ENCODE peak calls at places on chromosome 12, in eight cellular contexts. X is cardiac muscle cell; T is astrocyte of the spinal cord; K is NCI-H69; B is germinal center; W is Kasumi-1; E is stimulated activated CD4-positive, alpha-beta T cell treated with anti-CD3 and anti-CD28 coated beads, Interleukin-2, amount 100 ng/mL, for 48 hours; R is colonic mucosa. F is an unnamed sample.

GRCh38 chr12:108826115-108826806 is 31.1 kb downstream of the SSH1 start:
- DNase-seq in W (no peak), T (peak), X (peak), B (peak), K (peak), E (no peak), R (peak), F (peak)

GRCh38 chr12:105162174-105162573 is 54.6 kb downstream of the WASHC4 start:
- DNase-seq in B (no peak), R (no peak), T (no peak), W (no peak), X (no peak), K (no peak), E (no peak), F (no peak)

GRCh38 chr12:124030008-124030407 is 57.0 kb downstream of the ZNF664 start:
- DNase-seq in T (no peak), B (no peak), W (no peak), X (peak), E (no peak), R (no peak), K (no peak), F (no peak)

GRCh38 chr12:57549909-57550627 is at the start of gene KIF5A:
- DNase-seq in E (peak), B (peak), K (peak), X (no peak), W (no peak), R (no peak), T (no peak), F (peak)

GRCh38 chr12:111311011-111311410 is 57.9 kb downstream of the PHETA1 start:
- DNase-seq in W (no peak), R (no peak), K (no peak), E (no peak), T (no peak), X (no peak), B (no peak), F (no peak)

GRCh38 chr12:66589095-66589494 is 89.8 kb downstream of the GRIP1 start:
- DNase-seq in B (no peak), E (no peak), W (no peak), R (no peak), T (no peak), X (no peak), K (no peak), F (no peak)

GRCh38 chr12:75974323-75975273 is 57.0 kb downstream of the PHLDA1 start:
- DNase-seq in W (peak), K (no peak), X (no peak), E (no peak), R (no peak), T (no peak), B (no peak), F (no peak)

GRCh38 chr12:53990311-53991076 is 5.5 kb downstream of the HOXC10 start:
- DNase-seq in B (no peak), T (no peak), R (no peak), X (no peak), W (no peak), E (no peak), K (peak), F (peak)

GRCh38 chr12:132309162-132310086 is 20.0 kb downstream of the GALNT9 start:
- DNase-seq in B (no peak), R (no peak), K (no peak), W (no peak), E (no peak), X (no peak), T (no peak), F (peak)

GRCh38 chr12:19575307-19576243 is 136.3 kb downstream of the AEBP2 start:
- DNase-seq in B (no peak), X (peak), E (no peak), R (peak), K (peak), T (peak), W (no peak), F (peak)

GRCh38 chr12:67638694-67639093 is 9.9 kb upstream of the DYRK2 start:
- DNase-seq in K (no peak), E (no peak), W (no peak), T (no peak), B (no peak), R (no peak), X (no peak), F (no peak)

GRCh38 chr12:127311695-127312364 is 955.1 kb upstream of the TMEM132C start:
- DNase-seq in W (no peak), K (no peak), E (no peak), X (no peak), T (no peak), B (no peak), R (no peak), F (no peak)

GRCh38 chr12:121582583-121583333 is 1.9 kb upstream of the KDM2B start:
- DNase-seq in W (no peak), R (no peak), X (peak), K (no peak), E (no peak), B (no peak), T (no peak), F (peak)

GRCh38 chr12:75825686-75826085 is 205.9 kb downstream of the PHLDA1 start:
- DNase-seq in B (no peak), E (no peak), K (no peak), W (no peak), R (no peak), X (peak), T (peak), F (no peak)

GRCh38 chr12:1319215-1319614 is 275.2 kb downstream of the FBXL14 start:
- DNase-seq in T (no peak), E (no peak), R (no peak), W (no peak), B (no peak), K (no peak), X (peak), F (no peak)

GRCh38 chr12:117408161-117408791 is 46.9 kb upstream of the NOS1 start:
- DNase-seq in T (peak), R (peak), W (no peak), E (no peak), X (peak), K (peak), B (no peak), F (peak)

GRCh38 chr12:116919247-116919671 is 8.5 kb downstream of the FBXW8 start:
- DNase-seq in T (no peak), X (no peak), K (peak), W (peak), E (no peak), B (peak), R (peak), F (no peak)

GRCh38 chr12:18358930-18359329 is 97.6 kb downstream of the PIK3C2G start:
- DNase-seq in X (no peak), K (no peak), T (no peak), B (no peak), W (no peak), E (no peak), R (no peak), F (no peak)

GRCh38 chr12:5965950-5966383 is 20.9 kb upstream of the ANO2 start:
- DNase-seq in W (peak), E (peak), R (peak), K (peak), B (peak), T (peak), X (peak), F (peak)

GRCh38 chr12:131909596-131910219 is 15.3 kb downstream of the ULK1 start:
- DNase-seq in X (no peak), W (no peak), B (no peak), K (no peak), T (no peak), E (no peak), R (no peak), F (no peak)

GRCh38 chr12:125185740-125186470 is 120.7 kb downstream of the AACS start:
- DNase-seq in W (peak), E (peak), T (peak), R (peak), B (peak), K (peak), X (peak), F (peak)

GRCh38 chr12:122310636-122311035 is 44.3 kb upstream of the VPS33A start:
- DNase-seq in X (no peak), B (no peak), W (no peak), K (no peak), R (no peak), T (no peak), E (no peak), F (no peak)

GRCh38 chr12:50806176-50806575 is 36.5 kb upstream of the TMPRSS12 start:
- DNase-seq in W (no peak), X (no peak), K (peak), B (no peak), R (no peak), T (no peak), E (no peak), F (no peak)

GRCh38 chr12:67697443-67697842 is 48.9 kb downstream of the DYRK2 start:
- DNase-seq in W (no peak), K (no peak), X (no peak), B (no peak), E (no peak), T (peak), R (no peak), F (no peak)

GRCh38 chr12:128069359-128069997 is 197.5 kb upstream of the TMEM132C start:
- DNase-seq in E (peak), R (peak), B (peak), T (peak), W (peak), X (peak), K (peak), F (peak)

GRCh38 chr12:9651265-9651729 is 18.2 kb upstream of the CLEC2D start:
- DNase-seq in E (peak), X (peak), R (no peak), W (peak), K (no peak), B (no peak), T (peak), F (no peak)